ENCODE peak calls at places on chromosome 7, in ten cellular contexts. D is upper lobe of right lung, H is astrocyte, S is left lung, K is upper lobe of left lung, Y is mammary epithelial cell, P is esophagus muscularis mucosa, M is pancreas, G is BJ, L is AG04450. V is an unnamed sample.
A peak's percentile ranks its signal among the peaks of the same experiment; 100 is the strongest.

GRCh38 chr7:158588085-158588877 is 658 bp upstream of the PTPRN2 start:
- DNase-seq in D (peak; percentile 66), H (no peak), S (no peak), K (peak; percentile 88), Y (no peak), P (no peak), M (no peak), G (no peak), L (no peak), V (no peak)

GRCh38 chr7:100543586-100543985 is 4.6 kb downstream of the AGFG2 start:
- DNase-seq in D (no peak), H (no peak), S (no peak), K (no peak), Y (no peak), P (no peak), M (no peak), G (no peak), L (no peak), V (no peak)

GRCh38 chr7:1512781-1513656 is 8.8 kb upstream of the INTS1 start:
- DNase-seq in D (peak; percentile 83), H (peak; percentile 79), S (peak; percentile 91), K (peak; percentile 80), Y (peak; percentile 90), P (no peak), M (peak; percentile 43), G (no peak), L (no peak), V (peak; percentile 63)

GRCh38 chr7:7100432-7100849 is 81.9 kb upstream of the C1GALT1 start:
- DNase-seq in D (no peak), H (no peak), S (no peak), K (no peak), Y (peak; percentile 96), P (no peak), M (no peak), G (no peak), L (no peak), V (no peak)

GRCh38 chr7:87506243-87507180 is 31.0 kb upstream of the ABCB4 start:
- DNase-seq in D (no peak), H (peak; percentile 22), S (no peak), K (no peak), Y (peak; percentile 5), P (no peak), M (no peak), G (no peak), L (peak; percentile 15), V (peak; percentile 36)

GRCh38 chr7:151756076-151756731 is 120.7 kb downstream of the PRKAG2 start:
- DNase-seq in D (no peak), H (peak; percentile 60), S (no peak), K (peak; percentile 70), Y (peak; percentile 40), P (no peak), M (no peak), G (no peak), L (no peak), V (peak; percentile 39)

GRCh38 chr7:110871856-110872255 is 219.1 kb upstream of the LRRN3 start:
- DNase-seq in D (no peak), H (no peak), S (no peak), K (no peak), Y (no peak), P (no peak), M (no peak), G (no peak), L (no peak), V (no peak)

GRCh38 chr7:102985176-102985783 is 72.5 kb downstream of the LRRC17 start:
- DNase-seq in D (no peak), H (peak; percentile 69), S (no peak), K (no peak), Y (peak; percentile 52), P (no peak), M (no peak), G (no peak), L (no peak), V (peak; percentile 31)

DNA sequence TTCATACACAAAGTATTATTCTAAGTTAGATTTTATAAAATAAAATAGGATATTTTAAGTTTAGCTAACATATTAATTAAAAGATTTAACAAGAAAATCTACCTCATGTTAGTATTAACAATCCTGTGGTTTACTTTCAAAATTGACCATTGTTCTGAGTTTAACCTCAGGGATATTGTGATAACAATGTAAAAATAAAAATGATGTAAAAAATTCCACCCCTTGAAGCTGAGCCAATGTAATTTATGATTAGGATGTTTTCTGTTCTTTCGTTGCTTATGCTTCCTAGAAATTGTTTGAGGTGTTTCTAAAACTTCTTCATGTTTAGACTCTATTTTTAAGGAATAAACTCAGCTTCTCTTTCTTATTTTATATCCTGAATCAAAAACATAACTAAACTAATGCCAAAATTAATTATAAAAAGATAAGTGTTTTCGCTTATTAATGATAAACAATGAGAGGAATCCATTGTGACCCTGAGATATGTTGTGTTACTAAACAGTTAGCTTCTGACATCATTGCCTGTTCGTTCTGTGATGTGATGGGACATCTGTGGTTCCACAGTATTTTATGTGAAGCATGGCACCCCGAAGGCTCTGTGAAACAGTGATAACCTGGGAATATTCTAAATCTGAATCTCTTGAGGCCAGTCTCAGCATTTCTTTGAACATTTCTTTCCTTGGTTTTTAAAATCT is 340.8 kb downstream of the ARL4A start:
- DNase-seq in D (no peak), H (no peak), S (no peak), K (no peak), Y (no peak), P (no peak), M (no peak), G (no peak), L (no peak), V (peak; percentile 62)
- H3K4me3 ChIP-seq in D (no peak overlapping the region), H (no peak overlapping the region), S (no peak overlapping the region), K (no peak overlapping the region), Y (no peak overlapping the region), P (no peak overlapping the region), M (no peak overlapping the region), G (no peak overlapping the region), L (no peak overlapping the region), V (no peak overlapping the region)

GRCh38 chr7:28536259-28536658 is 123.9 kb downstream of the CREB5 start:
- DNase-seq in D (no peak), H (peak; percentile 26), S (no peak), K (no peak), Y (peak; percentile 55), P (no peak), M (no peak), G (no peak), L (no peak), V (peak; percentile 53)
- TF ChIP-seq CTCF in D (peak; percentile 15), H (peak; percentile 41), S (no peak), K (no peak), Y (peak; percentile 78), P (peak; percentile 73), M (no peak), G (peak; percentile 45), L (peak; percentile 67), V (peak; percentile 53)

GRCh38 chr7:74027124-74027682 is 770 bp upstream of the ELN start:
- DNase-seq in D (no peak), H (no peak), S (peak; percentile 54), K (no peak), Y (no peak), P (no peak), M (peak; percentile 40), G (no peak), L (no peak), V (no peak)

GRCh38 chr7:74029991-74030415 is 2.0 kb downstream of the ELN start:
- DNase-seq in D (no peak), H (no peak), S (peak; percentile 45), K (no peak), Y (no peak), P (no peak), M (peak; percentile 43), G (no peak), L (no peak), V (no peak)

GRCh38 chr7:74027683-74028320 is at the start of gene ELN:
- DNase-seq in D (peak; percentile 83), H (peak; percentile 51), S (peak; percentile 80), K (peak; percentile 90), Y (no peak), P (peak; percentile 98), M (peak; percentile 83), G (no peak), L (no peak), V (peak; percentile 83)

GRCh38 chr7:74029094-74029785 is 1.3 kb downstream of the ELN start:
- DNase-seq in D (no peak), H (no peak), S (peak; percentile 63), K (peak; percentile 67), Y (no peak), P (no peak), M (peak; percentile 46), G (no peak), L (no peak), V (no peak)

DNA sequence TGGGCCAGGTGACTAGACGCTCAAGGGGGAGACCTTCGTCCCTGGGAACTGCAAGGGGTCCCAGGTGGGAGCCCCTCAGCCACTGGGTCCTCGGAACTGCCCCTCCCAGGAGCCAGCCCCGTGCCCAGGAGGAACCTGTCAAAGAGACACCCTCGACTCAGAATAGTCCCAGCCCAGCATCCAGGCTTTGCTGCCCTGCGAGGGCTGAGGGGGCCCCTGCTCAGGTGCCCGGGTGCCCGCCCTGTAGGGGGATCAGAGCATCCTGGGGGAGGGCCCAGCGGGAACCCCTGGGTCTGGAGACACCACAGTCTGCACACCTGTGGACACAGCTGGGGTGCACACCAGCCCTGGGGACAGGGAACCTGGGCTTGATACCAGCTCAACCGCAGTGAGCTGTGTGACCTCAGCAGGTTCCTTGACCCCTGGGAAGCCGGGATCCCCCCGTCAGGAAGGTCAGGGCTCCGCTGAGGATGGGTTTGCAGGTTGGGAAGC is 394 bp downstream of the ELN start:
- DNase-seq in D (no peak), H (no peak), S (peak; percentile 78), K (no peak), Y (no peak), P (no peak), M (peak; percentile 37), G (no peak), L (no peak), V (no peak)
- H3K4me3 ChIP-seq in D (peak overlapping the region; percentile 61), H (no peak overlapping the region), S (peak overlapping the region; percentile 32), K (peak overlapping the region; percentile 50), Y (no peak overlapping the region), P (peak overlapping the region; percentile 67), M (peak overlapping the region; percentile 42), G (peak overlapping the region; percentile 45), L (peak overlapping the region; percentile 17), V (peak overlapping the region; percentile 12)

GRCh38 chr7:33425385-33425784 is 296.0 kb downstream of the BBS9 start:
- DNase-seq in D (no peak), H (no peak), S (no peak), K (no peak), Y (no peak), P (no peak), M (no peak), G (no peak), L (no peak), V (no peak)

GRCh38 chr7:33422825-33423645 is 293.7 kb downstream of the BBS9 start:
- DNase-seq in D (no peak), H (no peak), S (no peak), K (no peak), Y (no peak), P (no peak), M (no peak), G (no peak), L (no peak), V (no peak)

GRCh38 chr7:33421384-33421783 is 292.0 kb downstream of the BBS9 start:
- DNase-seq in D (no peak), H (no peak), S (no peak), K (no peak), Y (no peak), P (no peak), M (no peak), G (no peak), L (peak; percentile 1), V (peak; percentile 41)

GRCh38 chr7:33420311-33420710 is 290.9 kb downstream of the BBS9 start:
- DNase-seq in D (no peak), H (no peak), S (no peak), K (no peak), Y (no peak), P (no peak), M (no peak), G (no peak), L (no peak), V (no peak)

GRCh38 chr7:33423646-33424020 is 294.3 kb downstream of the BBS9 start:
- DNase-seq in D (no peak), H (no peak), S (no peak), K (no peak), Y (no peak), P (no peak), M (no peak), G (no peak), L (no peak), V (peak; percentile 9)
- TF ChIP-seq CTCF in D (peak; percentile 49), H (no peak), S (no peak), K (peak; percentile 24), Y (peak; percentile 30), P (no peak), M (no peak), G (no peak), L (peak; percentile 27), V (peak; percentile 30)